ENCODE peak calls at places on chromosomes 11 and 22, in four cellular contexts. Q, W, A and R are unnamed samples.
A peak's percentile ranks its signal among the peaks of the same experiment; 100 is the strongest.

GRCh38 chr11:130400793-130401483 is 27.5 kb downstream of the ADAMTS8 start:
- DNase-seq in Q (no peak), W (no peak), A (no peak), R (no peak)

GRCh38 chr22:48553119-48553518 is 1274.6 kb downstream of the BRD1 start:
- DNase-seq in Q (no peak), W (no peak), A (no peak), R (no peak)

GRCh38 chr11:58629857-58630256 is 7.4 kb downstream of the CNTF start:
- DNase-seq in Q (no peak), W (no peak), A (peak; percentile 60), R (no peak)

GRCh38 chr11:105632316-105632715 is 22.4 kb downstream of the GRIA4 start:
- DNase-seq in Q (no peak), W (no peak), A (no peak), R (no peak)

GRCh38 chr22:41446057-41446501 is 522 bp downstream of the TOB2 start:
- DNase-seq in Q (no peak), W (no peak), A (no peak), R (no peak)

GRCh38 chr11:27719575-27719925 is 19.3 kb upstream of the BDNF start:
- DNase-seq in Q (no peak), W (no peak), A (no peak), R (no peak)

GRCh38 chr22:37077802-37078448 is 26.4 kb downstream of the KCTD17 start:
- DNase-seq in Q (peak; percentile 29), W (no peak), A (peak; percentile 29), R (peak; percentile 25)

GRCh38 chr11:61429346-61429690 is 457 bp downstream of the CPSF7 start:
- DNase-seq in Q (peak; percentile 2), W (no peak), A (peak; percentile 66), R (peak; percentile 47)

GRCh38 chr11:35218956-35219355 is 80.0 kb downstream of the CD44 start:
- DNase-seq in Q (no peak), W (no peak), A (no peak), R (no peak)

GRCh38 chr22:30212363-30212995 is 34.1 kb downstream of the LIF start:
- DNase-seq in Q (no peak), W (no peak), A (peak; percentile 96), R (no peak)

GRCh38 chr11:32792948-32793475 is 1.4 kb downstream of the CCDC73 start:
- DNase-seq in Q (peak; percentile 9), W (peak; percentile 26), A (peak; percentile 21), R (no peak)

GRCh38 chr11:75014129-75014528 is 25.4 kb downstream of the NEU3 start:
- DNase-seq in Q (no peak), W (no peak), A (no peak), R (no peak)

GRCh38 chr22:25726241-25726640 is 15.7 kb upstream of the MYO18B start:
- DNase-seq in Q (no peak), W (no peak), A (no peak), R (no peak)

GRCh38 chr11:28146123-28146751 is 38.0 kb downstream of the METTL15 start:
- DNase-seq in Q (no peak), W (no peak), A (peak; percentile 59), R (no peak)

GRCh38 chr11:36452231-36452630 is 57.8 kb downstream of the TRAF6 start:
- DNase-seq in Q (no peak), W (no peak), A (no peak), R (no peak)

GRCh38 chr11:114064216-114064615 is 4.7 kb downstream of the ZBTB16 start:
- DNase-seq in Q (no peak), W (no peak), A (no peak), R (no peak)

GRCh38 chr22:20863356-20863755 is 4.5 kb downstream of the SNAP29 start:
- DNase-seq in Q (no peak), W (no peak), A (no peak), R (no peak)

GRCh38 chr22:29816980-29817379 is 21.1 kb downstream of the ASCC2 start:
- DNase-seq in Q (no peak), W (no peak), A (no peak), R (no peak)

GRCh38 chr22:41996826-41997225 is 1.8 kb upstream of the WBP2NL start:
- DNase-seq in Q (no peak), W (no peak), A (no peak), R (no peak)

GRCh38 chr11:107359701-107360100 is 97.9 kb downstream of the CWF19L2 start:
- DNase-seq in Q (no peak), W (no peak), A (no peak), R (peak; percentile 0)

GRCh38 chr11:5115339-5115738 is 22.8 kb downstream of the OR52A5 start:
- DNase-seq in Q (no peak), W (no peak), A (no peak), R (no peak)
- TF ChIP-seq SUZ12 in Q (no peak), W (no peak), A (no peak), R (no peak)

DNA sequence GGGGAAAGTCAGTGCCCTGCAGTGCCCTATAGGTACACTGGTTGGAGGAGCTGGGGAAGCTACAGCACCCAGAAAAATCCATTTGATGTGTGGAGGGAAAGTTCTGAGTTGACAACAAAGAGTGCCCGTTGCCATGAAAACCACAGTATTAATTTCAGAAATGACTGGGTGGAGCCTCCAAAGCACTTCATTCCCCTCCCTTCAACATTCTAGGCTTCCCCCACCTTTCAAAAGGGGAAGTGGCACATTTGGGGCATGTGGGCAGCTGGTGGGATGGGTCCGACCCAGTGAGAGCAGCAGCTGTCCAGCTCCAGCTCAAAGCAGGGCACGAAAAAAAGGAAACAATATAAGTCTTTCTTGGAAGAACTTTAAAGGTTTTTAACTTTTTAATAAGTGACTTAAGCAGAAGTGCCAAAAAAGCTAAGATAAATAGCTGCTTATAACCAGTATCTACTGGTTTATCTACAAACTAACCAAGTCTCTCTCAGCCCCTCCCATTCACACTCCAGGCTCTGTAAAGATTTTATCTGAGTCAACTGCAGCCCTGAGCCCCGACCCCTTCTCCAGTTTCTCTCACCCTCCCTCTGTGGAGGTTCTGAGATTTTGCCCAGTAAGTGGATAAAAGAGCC is 9.0 kb upstream of the AHNAK start:
- DNase-seq in Q (no peak), W (peak; percentile 92), A (no peak), R (no peak)
- H3K4me3 ChIP-seq in Q (no peak overlapping the region), W (peak overlapping the region; percentile 42), A (no peak overlapping the region), R (no peak overlapping the region)

GRCh38 chr11:46252373-46252914 is 25.0 kb upstream of the CREB3L1 start:
- DNase-seq in Q (no peak), W (no peak), A (peak; percentile 89), R (no peak)
- TF ChIP-seq SUZ12 in Q (no peak), W (no peak), A (no peak), R (no peak)

GRCh38 chr11:10735532-10736465 is 15.2 kb upstream of the CTR9 start:
- DNase-seq in Q (peak; percentile 90), W (peak; percentile 35), A (peak; percentile 84), R (peak; percentile 83)
- H3K4me3 ChIP-seq in Q (no peak overlapping the region), W (no peak overlapping the region), A (peak overlapping the region; percentile 62), R (peak overlapping the region; percentile 24)

GRCh38 chr11:112321521-112322172 is 61.0 kb upstream of the PLET1 start:
- DNase-seq in Q (peak; percentile 17), W (peak; percentile 47), A (peak; percentile 23), R (no peak)
- TF ChIP-seq SUZ12 in Q (no peak), W (no peak), A (no peak), R (no peak)

GRCh38 chr22:47192651-47193437 is 430.4 kb downstream of the TBC1D22A start:
- DNase-seq in Q (no peak), W (no peak), A (no peak), R (no peak)
- H3K4me3 ChIP-seq in Q (no peak overlapping the region), W (no peak overlapping the region), A (no peak overlapping the region), R (no peak overlapping the region)